ENCODE peak calls at places on chromosomes 12 and 14, in four cellular contexts. K is AG04450, N is uterus, P is tibial nerve. J is an unnamed sample.

GRCh38 chr12:45503887-45504286 is 225.6 kb upstream of the ARID2 start:
- DNase-seq in P (no peak), K (no peak), N (no peak), J (no peak)

GRCh38 chr12:18320036-18320617 is 58.8 kb downstream of the PIK3C2G start:
- DNase-seq in P (no peak), N (no peak), K (peak; percentile 59), J (no peak)

GRCh38 chr14:104137297-104138097 is 890 bp upstream of the KIF26A start:
- DNase-seq in P (peak; percentile 22), N (peak; percentile 34), K (no peak), J (peak; percentile 57)

GRCh38 chr14:89125216-89125615 is 291.8 kb downstream of the FOXN3 start:
- DNase-seq in P (no peak), K (no peak), N (no peak), J (no peak)

GRCh38 chr14:34710744-34711143 is 3.6 kb downstream of the CFL2 start:
- DNase-seq in P (no peak), K (no peak), N (no peak), J (no peak)

GRCh38 chr12:51383281-51383905 is 7.8 kb downstream of the GALNT6 start:
- DNase-seq in K (no peak), P (no peak), N (no peak), J (no peak)

GRCh38 chr12:42686514-42687172 is 97.1 kb upstream of the PRICKLE1 start:
- DNase-seq in N (no peak), K (no peak), P (no peak), J (no peak)

GRCh38 chr12:50050119-50050385 is 7.3 kb upstream of the ASIC1 start:
- DNase-seq in P (no peak), N (no peak), K (no peak), J (no peak)

GRCh38 chr12:130441771-130442760 is 104.4 kb downstream of the PIWIL1 start:
- DNase-seq in P (no peak), N (no peak), K (no peak), J (no peak)

GRCh38 chr12:19533567-19533966 is 94.3 kb downstream of the AEBP2 start:
- DNase-seq in P (no peak), N (no peak), K (no peak), J (no peak)

GRCh38 chr12:31220633-31221565 is 105.1 kb downstream of the SINHCAF start:
- DNase-seq in K (no peak), N (no peak), P (no peak), J (no peak)

GRCh38 chr12:109762071-109762672 is 48.5 kb downstream of the FAM222A start:
- DNase-seq in P (no peak), N (no peak), K (no peak), J (no peak)

GRCh38 chr14:32698831-32699230 is 239.8 kb upstream of the NPAS3 start:
- DNase-seq in P (no peak), N (no peak), K (no peak), J (no peak)

GRCh38 chr14:73008501-73008900 is 18.4 kb downstream of the ZFYVE1 start:
- DNase-seq in N (no peak), P (no peak), K (peak; percentile 59), J (no peak)

GRCh38 chr14:92309968-92310367 is 13.0 kb upstream of the SLC24A4 start:
- DNase-seq in N (no peak), P (no peak), K (no peak), J (no peak)

GRCh38 chr12:108241961-108242360 is 97.2 kb downstream of the CMKLR1 start:
- DNase-seq in K (no peak), P (no peak), N (no peak), J (no peak)

GRCh38 chr14:68172664-68173063 is 353.1 kb downstream of the RAD51B start:
- DNase-seq in P (no peak), N (no peak), K (no peak), J (no peak)

GRCh38 chr12:47763481-47764344 is 5.0 kb upstream of the RAPGEF3 start:
- DNase-seq in K (no peak), P (no peak), N (no peak), J (no peak)

GRCh38 chr14:104556256-104557021 is 23.1 kb upstream of the C14orf180 start:
- DNase-seq in N (no peak), K (no peak), P (no peak), J (no peak)

GRCh38 chr12:111409403-111410228 is 3.9 kb downstream of the SH2B3 start:
- DNase-seq in P (no peak), K (no peak), N (peak; percentile 48), J (no peak)

GRCh38 chr12:52822771-52823510 is 9.0 kb upstream of the KRT4 start:
- DNase-seq in K (no peak), P (no peak), N (no peak), J (no peak)

GRCh38 chr14:100538566-100539318 is 48.5 kb downstream of the BEGAIN start:
- DNase-seq in K (no peak), N (peak; percentile 16), P (peak; percentile 11), J (no peak)

GRCh38 chr12:44459569-44459968 is 416.5 kb downstream of the NELL2 start:
- DNase-seq in P (no peak), K (no peak), N (no peak), J (no peak)

DNA sequence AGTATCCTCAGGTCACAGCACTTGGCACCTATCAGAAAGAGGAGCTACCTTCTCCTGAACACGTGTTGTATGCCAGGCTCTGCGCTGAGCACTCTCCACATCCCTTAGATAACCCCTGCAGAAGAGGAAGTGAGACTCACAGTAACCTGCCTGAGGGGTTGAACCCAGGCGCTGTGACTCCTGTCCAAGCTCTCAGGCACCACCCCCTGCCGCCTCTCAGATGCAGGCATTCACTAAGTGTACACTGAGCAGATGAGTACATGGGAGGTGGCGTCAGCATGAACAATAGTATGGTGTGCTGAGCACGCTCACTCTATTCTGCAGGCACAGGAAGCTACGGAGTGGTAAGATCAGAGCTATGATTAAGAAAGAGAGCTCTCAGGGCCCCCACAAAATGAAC is 21.0 kb upstream of the RIC8B start:
- DNase-seq in K (no peak), N (no peak), P (no peak), J (peak; percentile 65)
- H3K27ac ChIP-seq in K (no peak overlapping the region), N (no peak overlapping the region), P (no peak overlapping the region), J (no peak overlapping the region)

GRCh38 chr14:105664691-105665090 is 138.3 kb downstream of the TMEM121 start:
- DNase-seq in N (no peak), K (no peak), P (no peak), J (no peak)

GRCh38 chr14:105660816-105661531 is 134.6 kb downstream of the TMEM121 start:
- DNase-seq in N (no peak), P (no peak), K (no peak), J (no peak)

GRCh38 chr14:105666420-105666819 is 140.0 kb downstream of the TMEM121 start:
- DNase-seq in P (no peak), K (no peak), N (no peak), J (no peak)

GRCh38 chr14:105665951-105666277 is 139.5 kb downstream of the TMEM121 start:
- DNase-seq in K (no peak), N (no peak), P (no peak), J (no peak)

DNA sequence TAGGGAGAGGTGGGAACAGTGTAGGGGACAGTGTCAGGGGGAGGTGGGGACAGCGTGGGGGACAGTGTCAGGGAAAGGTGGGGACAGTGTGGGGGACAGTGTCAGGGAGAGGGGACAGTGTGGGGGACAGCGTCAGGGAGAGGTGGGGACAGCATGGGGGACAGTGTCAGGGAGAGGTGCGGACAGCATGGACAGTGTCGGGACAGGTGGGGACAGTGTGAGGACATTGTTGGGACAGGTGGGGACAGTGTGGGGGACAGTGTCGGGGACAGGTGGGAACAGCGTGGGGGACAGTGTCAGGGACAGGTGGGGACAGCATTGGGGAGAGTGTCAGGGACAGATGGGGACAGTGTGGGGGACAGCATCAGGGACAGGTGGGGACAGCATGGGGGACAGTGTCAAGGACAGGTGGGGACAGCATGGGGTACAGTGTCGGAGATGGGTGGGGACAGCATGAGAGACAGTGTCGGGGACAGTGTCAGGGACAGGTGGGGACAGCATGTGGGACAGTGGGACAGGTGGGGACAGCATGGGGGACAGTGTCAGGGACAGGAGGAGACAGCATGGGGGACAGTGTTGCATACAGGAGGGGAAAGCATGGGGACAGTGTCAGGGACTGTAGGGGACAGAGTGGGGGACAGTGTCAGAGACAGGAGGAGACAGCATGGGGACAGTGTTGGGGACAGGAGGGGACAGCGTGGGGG is 139.0 kb downstream of the TMEM121 start:
- DNase-seq in N (no peak), P (no peak), K (no peak), J (no peak)
- H3K9me3 ChIP-seq in N (no peaks in the 10 kb centered on the region), P (no peaks in the 10 kb centered on the region), K (peaks cover 89% of the 10 kb centered on the region), J (no peaks in the 10 kb centered on the region)

GRCh38 chr12:90574676-90575075 is 380.3 kb downstream of the CCER1 start:
- DNase-seq in K (no peak), N (no peak), P (no peak), J (no peak)

GRCh38 chr12:90576707-90577106 is 378.3 kb downstream of the CCER1 start:
- DNase-seq in N (no peak), P (no peak), K (no peak), J (no peak)

GRCh38 chr12:90572778-90573177 is 382.2 kb downstream of the CCER1 start:
- DNase-seq in N (no peak), K (no peak), P (no peak), J (no peak)

DNA sequence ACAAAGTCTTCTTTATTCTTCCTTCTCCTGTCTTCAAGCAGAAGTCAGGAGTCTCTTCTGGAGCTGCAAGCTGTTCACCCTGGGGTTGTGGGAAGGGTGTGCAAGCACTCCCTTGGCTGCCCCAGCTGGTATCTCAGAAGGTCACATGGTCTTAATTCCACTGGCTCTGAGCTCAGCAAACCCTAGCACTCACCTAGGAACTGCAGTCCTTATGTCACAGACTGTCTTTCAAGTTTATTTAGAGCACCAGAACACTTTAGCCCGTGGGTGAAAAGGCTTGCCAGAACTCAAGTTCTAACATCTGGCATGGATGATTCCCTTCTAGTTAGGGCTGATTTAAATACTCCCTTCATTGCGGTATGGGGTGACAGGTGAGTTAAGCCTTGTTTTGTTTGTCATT is 379.0 kb downstream of the CCER1 start:
- DNase-seq in K (no peak), N (no peak), P (no peak), J (no peak)
- H3K27ac ChIP-seq in K (no peak overlapping the region), N (no peak overlapping the region), P (no peak overlapping the region), J (no peak overlapping the region)

GRCh38 chr12:34233618-34234017 is 211.3 kb downstream of the ALG10 start:
- DNase-seq in P (no peak), N (no peak), K (no peak), J (no peak)
- H3K9me3 ChIP-seq in P (no peaks in the 10 kb centered on the region), N (no peaks in the 10 kb centered on the region), K (peaks cover 30% of the 10 kb centered on the region), J (no peaks in the 10 kb centered on the region)

DNA sequence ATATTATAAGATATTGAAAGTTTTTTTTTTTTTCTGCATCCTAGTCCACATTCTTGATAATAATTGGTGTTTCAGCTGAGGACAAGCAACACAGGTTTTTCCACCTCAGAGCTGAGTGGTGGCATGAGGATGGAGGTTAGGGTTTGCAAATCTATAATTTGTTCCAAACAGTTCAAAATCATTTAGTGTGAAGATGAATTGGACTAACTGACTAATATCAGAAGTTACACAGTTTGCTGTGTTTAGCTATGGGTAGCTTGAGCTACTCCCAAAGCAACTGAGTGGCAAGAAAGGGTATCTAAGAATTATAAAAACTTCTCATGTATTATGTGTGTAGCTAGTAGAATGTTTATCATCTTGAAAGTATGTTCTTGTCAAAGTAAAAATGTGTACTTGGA is 17.1 kb downstream of the EID3 start:
- DNase-seq in P (no peak), K (no peak), N (no peak), J (no peak)
- H3K27ac ChIP-seq in P (no peak overlapping the region), K (no peak overlapping the region), N (no peak overlapping the region), J (no peak overlapping the region)

J was measured in CD4-positive, alpha-beta T cell.